ENCODE peak calls at places on chromosomes 1 and 21, in nine cellular contexts. X is testis, J is sigmoid colon, D is endothelial cell of umbilical vein, G is psoas muscle, I is ovary, W is HCT116, Z is heart right ventricle, V is lower lobe of right lung. K is an unnamed sample.
A peak's percentile ranks its signal among the peaks of the same experiment; 100 is the strongest.

GRCh38 chr1:10612446-10613160 is 137.9 kb downstream of the PEX14 start:
- DNase-seq in X (no peak), J (peak; percentile 61), D (no peak), G (no peak), I (no peak), W (no peak), Z (no peak), V (no peak), K (peak; percentile 85)

GRCh38 chr1:218666263-218666662 is 321.1 kb downstream of the TGFB2 start:
- DNase-seq in X (no peak), J (no peak), D (no peak), G (no peak), I (no peak), W (no peak), Z (no peak), V (no peak), K (no peak)

GRCh38 chr1:9399510-9400424 is 107.1 kb downstream of the SPSB1 start:
- DNase-seq in X (no peak), J (peak; percentile 81), D (peak; percentile 83), G (peak; percentile 88), I (peak; percentile 59), W (no peak), Z (peak; percentile 60), V (no peak), K (no peak)

GRCh38 chr1:2496087-2496622 is 20.1 kb downstream of the PLCH2 start:
- DNase-seq in X (no peak), J (no peak), D (no peak), G (no peak), I (no peak), W (no peak), Z (no peak), V (no peak), K (no peak)

GRCh38 chr1:84724128-84724860 is 34.0 kb upstream of the SSX2IP start:
- DNase-seq in X (peak; percentile 65), J (no peak), D (no peak), G (no peak), I (no peak), W (peak; percentile 51), Z (no peak), V (peak; percentile 48), K (peak; percentile 17)

GRCh38 chr1:99613716-99614115 is 32.2 kb upstream of the PALMD start:
- DNase-seq in X (no peak), J (no peak), D (peak; percentile 82), G (no peak), I (no peak), W (no peak), Z (no peak), V (no peak), K (no peak)

GRCh38 chr1:221740941-221741363 is 937 bp downstream of the DUSP10 start:
- DNase-seq in X (no peak), J (peak; percentile 68), D (no peak), G (no peak), I (peak; percentile 39), W (no peak), Z (no peak), V (no peak), K (no peak)

GRCh38 chr1:15712158-15712557 is 23.9 kb upstream of the SLC25A34 start:
- DNase-seq in X (no peak), J (no peak), D (no peak), G (no peak), I (no peak), W (no peak), Z (no peak), V (no peak), K (no peak)

GRCh38 chr1:99756598-99756997 is 9.8 kb downstream of the FRRS1 start:
- DNase-seq in X (no peak), J (no peak), D (no peak), G (no peak), I (no peak), W (peak; percentile 51), Z (no peak), V (no peak), K (no peak)

GRCh38 chr1:60911980-60912692 is 170.2 kb upstream of the NFIA start:
- DNase-seq in X (no peak), J (no peak), D (peak; percentile 62), G (peak; percentile 66), I (no peak), W (no peak), Z (peak; percentile 51), V (no peak), K (no peak)

GRCh38 chr1:116558140-116558549 is 12.7 kb downstream of the CD58 start:
- DNase-seq in X (no peak), J (no peak), D (no peak), G (no peak), I (no peak), W (no peak), Z (no peak), V (no peak), K (no peak)

GRCh38 chr1:116556289-116557006 is 14.4 kb downstream of the CD58 start:
- DNase-seq in X (no peak), J (peak; percentile 77), D (no peak), G (no peak), I (no peak), W (peak; percentile 92), Z (peak; percentile 49), V (peak; percentile 71), K (no peak)

GRCh38 chr1:116554924-116555323 is 15.9 kb downstream of the CD58 start:
- DNase-seq in X (no peak), J (no peak), D (no peak), G (no peak), I (no peak), W (no peak), Z (no peak), V (no peak), K (no peak)

GRCh38 chr1:116559304-116559761 is 11.5 kb downstream of the CD58 start:
- DNase-seq in X (no peak), J (no peak), D (no peak), G (no peak), I (no peak), W (no peak), Z (no peak), V (no peak), K (no peak)

GRCh38 chr1:116557323-116557878 is 13.4 kb downstream of the CD58 start:
- DNase-seq in X (no peak), J (no peak), D (no peak), G (no peak), I (no peak), W (no peak), Z (no peak), V (no peak), K (no peak)
- H3K4me1 ChIP-seq in X (no peaks in the 10 kb centered on the region), J (peaks cover 16% of the 10 kb centered on the region), D (peaks cover 2% of the 10 kb centered on the region), G (peaks cover 6% of the 10 kb centered on the region), I (no peaks in the 10 kb centered on the region), W (peaks cover 33% of the 10 kb centered on the region), Z (peaks cover 21% of the 10 kb centered on the region), V (peaks cover 59% of the 10 kb centered on the region), K (no peaks in the 10 kb centered on the region)

GRCh38 chr1:40712405-40712944 is 21.0 kb downstream of the NFYC start:
- DNase-seq in X (no peak), J (no peak), D (no peak), G (no peak), I (no peak), W (no peak), Z (no peak), V (no peak), K (no peak)
- H3K4me3 ChIP-seq in X (no peak overlapping the region), J (no peak overlapping the region), D (no peak overlapping the region), G (peak overlapping the region; percentile 75), I (no peak overlapping the region), W (no peak overlapping the region), Z (peak overlapping the region; percentile 64), V (no peak overlapping the region), K (no peak overlapping the region)

GRCh38 chr21:41769933-41770332 is 3.1 kb upstream of the RIPK4 start:
- DNase-seq in X (no peak), J (no peak), D (no peak), G (no peak), I (no peak), W (no peak), Z (no peak), V (no peak), K (no peak)

GRCh38 chr21:41769106-41769505 is 2.3 kb upstream of the RIPK4 start:
- DNase-seq in X (no peak), J (no peak), D (no peak), G (no peak), I (no peak), W (no peak), Z (no peak), V (no peak), K (no peak)

GRCh38 chr21:41767606-41768370 is 936 bp upstream of the RIPK4 start:
- DNase-seq in X (no peak), J (peak; percentile 33), D (no peak), G (no peak), I (no peak), W (no peak), Z (no peak), V (no peak), K (no peak)

GRCh38 chr21:41769521-41769920 is 2.7 kb upstream of the RIPK4 start:
- DNase-seq in X (no peak), J (no peak), D (no peak), G (no peak), I (no peak), W (no peak), Z (no peak), V (no peak), K (no peak)

DNA sequence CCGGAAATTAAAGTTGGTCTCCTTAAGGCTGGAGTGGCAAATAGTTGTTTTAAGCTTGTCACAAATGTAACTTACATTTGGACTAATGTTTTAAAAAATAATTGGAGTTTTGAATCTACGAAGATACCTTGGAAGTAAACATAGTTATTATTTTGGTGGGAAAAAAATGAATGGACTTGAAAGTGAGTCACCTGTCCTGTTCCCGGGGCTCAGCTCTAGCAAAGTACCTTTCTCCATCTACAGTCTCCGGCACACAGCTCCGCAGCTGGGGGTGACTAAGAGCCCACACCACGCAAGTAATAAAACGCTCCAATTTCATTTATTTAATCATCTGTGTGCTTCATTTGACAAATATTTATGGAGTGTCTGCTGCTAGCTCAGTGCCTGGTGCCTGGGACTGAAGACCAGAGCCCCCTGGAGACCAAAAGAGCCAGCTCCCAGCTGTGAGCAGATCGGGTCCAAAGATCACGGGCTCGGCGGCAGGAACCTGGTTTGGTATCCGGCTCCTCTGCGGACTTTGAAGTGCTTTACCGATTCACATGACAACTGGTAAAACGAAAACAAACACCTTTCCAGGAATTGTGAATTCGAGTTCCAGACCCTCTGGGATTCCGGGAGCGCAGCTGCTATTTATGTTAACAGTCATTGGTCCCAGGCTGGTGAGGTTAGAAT is 1.7 kb upstream of the RIPK4 start:
- DNase-seq in X (no peak), J (peak; percentile 63), D (peak; percentile 26), G (no peak), I (no peak), W (peak; percentile 32), Z (no peak), V (peak; percentile 51), K (no peak)
- TF ChIP-seq CTCF in X (no peak), J (no peak), D (peak; percentile 19), G (no peak), I (no peak), W (peak; percentile 39), Z (no peak), V (peak; percentile 15), K (peak; percentile 21)

DNA sequence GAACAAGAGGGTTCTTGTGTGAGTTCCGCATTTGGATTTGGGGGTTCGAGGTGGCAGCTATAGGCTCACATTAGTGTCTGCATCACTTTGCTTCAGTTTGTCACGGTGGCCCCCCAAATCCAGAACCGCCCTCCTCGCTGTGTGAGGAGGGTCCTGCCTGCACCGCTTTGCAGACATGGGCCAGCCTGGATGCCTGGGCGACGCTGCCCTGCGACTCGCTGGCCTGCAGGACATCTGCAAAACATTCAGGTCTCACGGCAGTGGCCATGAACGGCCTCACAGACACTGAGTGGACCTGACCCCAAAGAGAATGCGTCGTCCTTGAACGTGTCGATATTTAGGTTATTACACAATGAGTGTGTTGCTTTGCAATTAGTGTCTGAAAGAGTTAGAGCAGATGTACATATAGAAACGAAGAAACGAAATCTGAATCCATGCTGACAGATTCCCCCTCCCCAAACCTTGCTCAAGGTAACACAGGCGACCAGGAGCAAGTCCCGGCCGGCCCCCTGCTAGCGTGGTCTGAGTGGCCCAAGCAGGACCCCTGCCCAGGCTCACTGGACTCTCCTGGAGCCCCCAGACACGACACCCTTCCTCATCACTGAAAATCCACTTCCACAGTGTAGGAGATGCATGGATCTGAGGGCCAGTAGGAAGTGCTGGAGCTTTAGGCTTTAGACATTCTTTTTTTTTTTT is 20.4 kb downstream of the PDE9A start:
- DNase-seq in X (no peak), J (no peak), D (no peak), G (no peak), I (no peak), W (no peak), Z (no peak), V (no peak), K (no peak)
- H3K4me1 ChIP-seq in X (peaks cover 31% of the 10 kb centered on the region), J (peaks cover 76% of the 10 kb centered on the region), D (peaks cover 10% of the 10 kb centered on the region), G (no peaks in the 10 kb centered on the region), I (peaks cover 4% of the 10 kb centered on the region), W (peaks cover 27% of the 10 kb centered on the region), Z (peaks cover 27% of the 10 kb centered on the region), V (peaks cover 6% of the 10 kb centered on the region), K (peaks cover 37% of the 10 kb centered on the region)

K was measured in BE2C.